ENCODE peak calls at places on chromosomes 16 and 17, in four cellular contexts. L is stimulated activated CD8-positive, alpha-beta memory T cell treated with anti-CD3 and anti-CD28 coated beads, Interleukin-4, amount 100 ng/mL, for 1 hour; H is COR-L47; V is lower leg skin. J is an unnamed sample.

GRCh38 chr17:69405096-69405495 is 9.4 kb upstream of the MAP2K6 start:
- DNase-seq in L (no peak), V (no peak), H (no peak), J (no peak)

GRCh38 chr17:57935833-57936807 is 19.1 kb downstream of the CUEDC1 start:
- DNase-seq in V (no peak), L (no peak), H (no peak), J (no peak)

GRCh38 chr16:47574091-47575054 is 113.2 kb downstream of the PHKB start:
- DNase-seq in V (no peak), H (no peak), L (no peak), J (no peak)

GRCh38 chr17:36675250-36675649 is 73.9 kb downstream of the MRM1 start:
- DNase-seq in H (no peak), V (no peak), L (no peak), J (no peak)

GRCh38 chr17:36592316-36592710 is 634 bp downstream of the DHRS11 start:
- DNase-seq in V (peak; percentile 88), H (no peak), L (no peak), J (no peak)

GRCh38 chr17:65290616-65291015 is 153.4 kb downstream of the RGS9 start:
- DNase-seq in L (no peak), V (peak; percentile 76), H (no peak), J (no peak)

GRCh38 chr17:17398928-17399926 is 77.6 kb upstream of the MED9 start:
- DNase-seq in H (no peak), L (no peak), V (no peak), J (no peak)

GRCh38 chr17:77480509-77481215 is 339.9 kb downstream of the SEC14L1 start:
- DNase-seq in H (no peak), L (no peak), V (no peak), J (no peak)

GRCh38 chr16:7867831-7868230 is 535.2 kb downstream of the RBFOX1 start:
- DNase-seq in H (no peak), L (no peak), V (no peak), J (no peak)